ENCODE peak calls at places on chromosomes 7 and 10, in nine cellular contexts. One of them, this sample, is unnamed.

GRCh38 chr7:98878365-98879197 is at the start of gene TRRAP:
- DNase-seq in fibroblast of lung: peak; percentile 72
- DNase-seq in HCT116: no peak
- DNase-seq in CD4-positive, alpha-beta memory T cell: peak; percentile 82
- DNase-seq in stomach: peak; percentile 75
- DNase-seq in upper lobe of right lung: peak; percentile 89
- DNase-seq in colonic mucosa: peak; percentile 65
- DNase-seq in brain microvascular endothelial cell: peak; percentile 38
- DNase-seq in suprapubic skin: peak; percentile 83
- DNase-seq in this sample: no peak

GRCh38 chr7:42493436-42494198 is 256.6 kb upstream of the GLI3 start:
- DNase-seq in HCT116: no peak
- DNase-seq in suprapubic skin: peak; percentile 88
- DNase-seq in fibroblast of lung: peak; percentile 95
- DNase-seq in upper lobe of right lung: peak; percentile 83
- DNase-seq in stomach: peak; percentile 40
- DNase-seq in CD4-positive, alpha-beta memory T cell: no peak
- DNase-seq in brain microvascular endothelial cell: peak; percentile 87
- DNase-seq in colonic mucosa: peak; percentile 63
- DNase-seq in this sample: peak; percentile 41

GRCh38 chr7:3408814-3409595 is 108.0 kb downstream of the SDK1 start:
- DNase-seq in HCT116: no peak
- DNase-seq in upper lobe of right lung: no peak
- DNase-seq in fibroblast of lung: peak; percentile 48
- DNase-seq in CD4-positive, alpha-beta memory T cell: no peak
- DNase-seq in suprapubic skin: no peak
- DNase-seq in colonic mucosa: no peak
- DNase-seq in stomach: no peak
- DNase-seq in brain microvascular endothelial cell: peak; percentile 6
- DNase-seq in this sample: no peak

GRCh38 chr10:77533887-77534278 is 103.7 kb downstream of the KCNMA1 start:
- DNase-seq in stomach: no peak
- DNase-seq in colonic mucosa: no peak
- DNase-seq in fibroblast of lung: no peak
- DNase-seq in HCT116: no peak
- DNase-seq in upper lobe of right lung: no peak
- DNase-seq in CD4-positive, alpha-beta memory T cell: no peak
- DNase-seq in brain microvascular endothelial cell: no peak
- DNase-seq in suprapubic skin: no peak
- DNase-seq in this sample: no peak

GRCh38 chr7:96228760-96229159 is 93.1 kb downstream of the SLC25A13 start:
- DNase-seq in stomach: no peak
- DNase-seq in HCT116: no peak
- DNase-seq in colonic mucosa: no peak
- DNase-seq in brain microvascular endothelial cell: no peak
- DNase-seq in upper lobe of right lung: no peak
- DNase-seq in suprapubic skin: no peak
- DNase-seq in fibroblast of lung: no peak
- DNase-seq in CD4-positive, alpha-beta memory T cell: no peak
- DNase-seq in this sample: no peak

GRCh38 chr7:80385512-80385911 is 126.4 kb downstream of the GNAT3 start:
- DNase-seq in brain microvascular endothelial cell: peak; percentile 22
- DNase-seq in upper lobe of right lung: no peak
- DNase-seq in stomach: no peak
- DNase-seq in suprapubic skin: no peak
- DNase-seq in colonic mucosa: no peak
- DNase-seq in CD4-positive, alpha-beta memory T cell: no peak
- DNase-seq in HCT116: no peak
- DNase-seq in fibroblast of lung: no peak
- DNase-seq in this sample: no peak

GRCh38 chr10:81288544-81288943 is 586.5 kb upstream of the NRG3 start:
- DNase-seq in suprapubic skin: no peak
- DNase-seq in CD4-positive, alpha-beta memory T cell: no peak
- DNase-seq in stomach: no peak
- DNase-seq in brain microvascular endothelial cell: no peak
- DNase-seq in colonic mucosa: no peak
- DNase-seq in upper lobe of right lung: no peak
- DNase-seq in HCT116: no peak
- DNase-seq in fibroblast of lung: no peak
- DNase-seq in this sample: no peak

GRCh38 chr7:79453558-79454324 is at the start of gene MAGI2:
- DNase-seq in fibroblast of lung: peak; percentile 82
- DNase-seq in stomach: peak; percentile 37
- DNase-seq in colonic mucosa: peak; percentile 69
- DNase-seq in HCT116: no peak
- DNase-seq in upper lobe of right lung: peak; percentile 90
- DNase-seq in suprapubic skin: peak; percentile 90
- DNase-seq in brain microvascular endothelial cell: peak; percentile 84
- DNase-seq in CD4-positive, alpha-beta memory T cell: no peak
- DNase-seq in this sample: peak; percentile 72

DNA sequence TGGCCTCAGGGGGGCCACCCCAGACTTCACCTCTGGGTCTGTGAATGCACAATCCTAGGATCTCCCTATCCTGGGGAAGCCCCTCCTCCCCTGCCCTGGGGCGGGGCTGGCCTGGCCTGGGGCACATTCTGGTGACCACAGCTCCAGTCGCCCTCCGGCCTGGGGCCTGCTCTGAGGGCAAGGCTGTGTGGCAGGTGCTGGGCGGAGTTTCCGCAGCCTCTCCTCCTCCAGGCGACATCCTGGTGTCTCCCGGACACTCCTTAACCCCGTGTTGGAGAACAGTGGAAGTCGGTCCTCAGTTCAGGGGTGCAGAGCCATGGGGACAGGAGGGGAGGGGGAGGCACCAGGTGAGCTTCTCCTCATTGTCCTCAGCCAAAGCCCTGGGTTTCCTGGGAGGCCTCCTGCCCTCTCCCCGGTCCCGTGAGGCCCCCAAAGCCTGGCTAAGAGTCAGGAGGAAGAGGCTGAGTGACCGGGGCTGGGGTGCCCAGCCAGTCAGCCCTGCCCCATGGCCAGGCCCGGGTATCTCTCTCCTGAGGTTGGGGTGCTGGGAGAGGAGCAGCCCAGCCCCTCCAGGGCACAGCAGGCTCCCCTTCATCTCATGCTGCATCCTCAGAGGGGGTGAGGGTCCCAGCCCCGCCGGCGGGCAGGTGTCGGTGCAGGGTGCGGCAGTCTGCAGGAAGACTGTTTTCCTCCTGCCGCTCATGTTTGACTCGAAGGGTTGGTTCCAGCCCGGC is 22.6 kb downstream of the UNCX start:
- DNase-seq in suprapubic skin: no peak
- DNase-seq in colonic mucosa: no peak
- DNase-seq in CD4-positive, alpha-beta memory T cell: no peak
- DNase-seq in upper lobe of right lung: no peak
- DNase-seq in HCT116: no peak
- DNase-seq in brain microvascular endothelial cell: no peak
- DNase-seq in fibroblast of lung: no peak
- DNase-seq in stomach: no peak
- DNase-seq in this sample: no peak
- H3K27me3 ChIP-seq in suprapubic skin: peaks cover 97% of the 10 kb centered on the region
- H3K27me3 ChIP-seq in colonic mucosa: peaks cover 46% of the 10 kb centered on the region
- H3K27me3 ChIP-seq in CD4-positive, alpha-beta memory T cell: peaks cover 15% of the 10 kb centered on the region
- H3K27me3 ChIP-seq in upper lobe of right lung: peaks cover 92% of the 10 kb centered on the region
- H3K27me3 ChIP-seq in HCT116: no peaks in the 10 kb centered on the region
- H3K27me3 ChIP-seq in brain microvascular endothelial cell: peaks cover 40% of the 10 kb centered on the region
- H3K27me3 ChIP-seq in fibroblast of lung: peaks cover 20% of the 10 kb centered on the region
- H3K27me3 ChIP-seq in stomach: peaks cover 78% of the 10 kb centered on the region
- H3K27me3 ChIP-seq in this sample: no peaks in the 10 kb centered on the region

GRCh38 chr7:7750571-7751242 is 32.3 kb upstream of the RPA3 start:
- DNase-seq in HCT116: no peak
- DNase-seq in brain microvascular endothelial cell: no peak
- DNase-seq in suprapubic skin: no peak
- DNase-seq in fibroblast of lung: no peak
- DNase-seq in stomach: no peak
- DNase-seq in colonic mucosa: no peak
- DNase-seq in upper lobe of right lung: no peak
- DNase-seq in CD4-positive, alpha-beta memory T cell: no peak
- DNase-seq in this sample: no peak

GRCh38 chr7:7745966-7746365 is 27.6 kb upstream of the RPA3 start:
- DNase-seq in upper lobe of right lung: no peak
- DNase-seq in fibroblast of lung: no peak
- DNase-seq in stomach: no peak
- DNase-seq in HCT116: no peak
- DNase-seq in CD4-positive, alpha-beta memory T cell: no peak
- DNase-seq in brain microvascular endothelial cell: no peak
- DNase-seq in colonic mucosa: no peak
- DNase-seq in suprapubic skin: no peak
- DNase-seq in this sample: no peak

GRCh38 chr7:7745258-7745657 is 26.9 kb upstream of the RPA3 start:
- DNase-seq in suprapubic skin: no peak
- DNase-seq in CD4-positive, alpha-beta memory T cell: no peak
- DNase-seq in upper lobe of right lung: no peak
- DNase-seq in colonic mucosa: no peak
- DNase-seq in stomach: no peak
- DNase-seq in HCT116: no peak
- DNase-seq in fibroblast of lung: no peak
- DNase-seq in brain microvascular endothelial cell: no peak
- DNase-seq in this sample: no peak

GRCh38 chr7:7742223-7742622 is 23.8 kb upstream of the RPA3 start:
- DNase-seq in fibroblast of lung: no peak
- DNase-seq in brain microvascular endothelial cell: no peak
- DNase-seq in CD4-positive, alpha-beta memory T cell: no peak
- DNase-seq in HCT116: no peak
- DNase-seq in upper lobe of right lung: no peak
- DNase-seq in colonic mucosa: no peak
- DNase-seq in stomach: no peak
- DNase-seq in suprapubic skin: no peak
- DNase-seq in this sample: no peak

GRCh38 chr7:7746419-7746818 is 28.0 kb upstream of the RPA3 start:
- DNase-seq in suprapubic skin: no peak
- DNase-seq in colonic mucosa: no peak
- DNase-seq in stomach: no peak
- DNase-seq in upper lobe of right lung: no peak
- DNase-seq in CD4-positive, alpha-beta memory T cell: no peak
- DNase-seq in HCT116: no peak
- DNase-seq in fibroblast of lung: no peak
- DNase-seq in brain microvascular endothelial cell: no peak
- DNase-seq in this sample: no peak
- H3K27ac ChIP-seq in suprapubic skin: no peak overlapping the region
- H3K27ac ChIP-seq in colonic mucosa: no peak overlapping the region
- H3K27ac ChIP-seq in stomach: no peak overlapping the region
- H3K27ac ChIP-seq in upper lobe of right lung: no peak overlapping the region
- H3K27ac ChIP-seq in CD4-positive, alpha-beta memory T cell: no peak overlapping the region
- H3K27ac ChIP-seq in HCT116: no peak overlapping the region
- H3K27ac ChIP-seq in fibroblast of lung: no peak overlapping the region
- H3K27ac ChIP-seq in brain microvascular endothelial cell: no peak overlapping the region
- H3K27ac ChIP-seq in this sample: no peak overlapping the region

DNA sequence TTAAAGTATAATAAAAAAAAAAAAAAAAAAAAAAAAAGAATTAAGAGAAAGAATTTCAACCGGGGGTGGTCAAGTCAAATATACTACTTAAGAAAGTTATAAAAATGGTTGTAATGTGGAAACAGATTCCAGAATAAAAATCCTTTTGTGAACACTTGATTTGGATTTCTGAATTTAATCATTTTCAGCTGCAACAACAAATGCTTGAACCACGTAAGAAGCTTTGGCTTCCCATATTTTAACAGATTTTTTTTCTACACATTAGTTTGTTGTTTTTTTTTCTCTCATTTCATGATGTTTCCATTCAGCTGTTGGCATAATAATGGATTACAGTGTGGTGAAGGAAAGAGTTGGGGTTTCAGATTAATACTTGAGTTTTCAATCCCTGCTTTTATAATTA is 137.3 kb upstream of the AGR3 start:
- DNase-seq in fibroblast of lung: peak; percentile 27
- DNase-seq in HCT116: no peak
- DNase-seq in upper lobe of right lung: no peak
- DNase-seq in colonic mucosa: no peak
- DNase-seq in brain microvascular endothelial cell: no peak
- DNase-seq in CD4-positive, alpha-beta memory T cell: no peak
- DNase-seq in suprapubic skin: no peak
- DNase-seq in stomach: no peak
- DNase-seq in this sample: no peak
- H3K27me3 ChIP-seq in fibroblast of lung: no peaks in the 10 kb centered on the region
- H3K27me3 ChIP-seq in HCT116: no peaks in the 10 kb centered on the region
- H3K27me3 ChIP-seq in upper lobe of right lung: no peaks in the 10 kb centered on the region
- H3K27me3 ChIP-seq in colonic mucosa: no peaks in the 10 kb centered on the region
- H3K27me3 ChIP-seq in brain microvascular endothelial cell: no peaks in the 10 kb centered on the region
- H3K27me3 ChIP-seq in CD4-positive, alpha-beta memory T cell: no peaks in the 10 kb centered on the region
- H3K27me3 ChIP-seq in suprapubic skin: no peaks in the 10 kb centered on the region
- H3K27me3 ChIP-seq in stomach: no peaks in the 10 kb centered on the region
- H3K27me3 ChIP-seq in this sample: no peaks in the 10 kb centered on the region

GRCh38 chr7:24864214-24864817 is 107.1 kb upstream of the GSDME start:
- DNase-seq in suprapubic skin: no peak
- DNase-seq in stomach: no peak
- DNase-seq in upper lobe of right lung: no peak
- DNase-seq in fibroblast of lung: no peak
- DNase-seq in HCT116: no peak
- DNase-seq in colonic mucosa: no peak
- DNase-seq in CD4-positive, alpha-beta memory T cell: no peak
- DNase-seq in brain microvascular endothelial cell: no peak
- DNase-seq in this sample: no peak
- H3K27ac ChIP-seq in suprapubic skin: no peak overlapping the region
- H3K27ac ChIP-seq in stomach: no peak overlapping the region
- H3K27ac ChIP-seq in upper lobe of right lung: no peak overlapping the region
- H3K27ac ChIP-seq in fibroblast of lung: no peak overlapping the region
- H3K27ac ChIP-seq in HCT116: no peak overlapping the region
- H3K27ac ChIP-seq in colonic mucosa: no peak overlapping the region
- H3K27ac ChIP-seq in CD4-positive, alpha-beta memory T cell: no peak overlapping the region
- H3K27ac ChIP-seq in brain microvascular endothelial cell: no peak overlapping the region
- H3K27ac ChIP-seq in this sample: no peak overlapping the region